ENCODE peak calls at places on chromosome 3, in five cellular contexts. A is CD4-positive, alpha-beta memory T cell; X is A549; B is adrenal gland; T is psoas muscle. K is an unnamed sample.

GRCh38 chr3:190017575-190018288 is 103.0 kb downstream of the P3H2 start:
- DNase-seq in B (peak; percentile 37), T (no peak), A (no peak), X (peak; percentile 77), K (peak; percentile 68)

GRCh38 chr3:169278667-169279066 is 384.8 kb downstream of the MECOM start:
- DNase-seq in B (no peak), X (no peak), A (no peak), T (no peak), K (no peak)

GRCh38 chr3:14445773-14446172 is 43.4 kb downstream of the SLC6A6 start:
- DNase-seq in T (no peak), B (no peak), A (no peak), X (no peak), K (no peak)

GRCh38 chr3:191869738-191870418 is 408.9 kb downstream of the PYDC2 start:
- DNase-seq in A (no peak), T (no peak), B (no peak), X (no peak), K (no peak)

GRCh38 chr3:46987485-46988401 is 8.3 kb downstream of the NBEAL2 start:
- DNase-seq in B (no peak), A (peak; percentile 93), T (peak; percentile 81), X (peak; percentile 30), K (no peak)

GRCh38 chr3:108293858-108294257 is 2.5 kb upstream of the HHLA2 start:
- DNase-seq in T (no peak), B (no peak), A (no peak), X (no peak), K (no peak)

GRCh38 chr3:71926242-71926560 is 141.3 kb upstream of the PROK2 start:
- DNase-seq in A (no peak), T (no peak), B (no peak), X (peak; percentile 26), K (no peak)

GRCh38 chr3:63977893-63978292 is 45.4 kb downstream of the PSMD6 start:
- DNase-seq in T (no peak), B (no peak), A (no peak), X (no peak), K (no peak)

GRCh38 chr3:183018416-183019192 is 38.3 kb upstream of the DCUN1D1 start:
- DNase-seq in A (no peak), X (no peak), T (no peak), B (no peak), K (no peak)

GRCh38 chr3:136750209-136750921 is 1.8 kb downstream of the STAG1 start:
- DNase-seq in T (no peak), A (no peak), X (peak; percentile 7), B (no peak), K (peak; percentile 31)

GRCh38 chr3:192801985-192802384 is 74.6 kb upstream of the FGF12 start:
- DNase-seq in B (no peak), T (no peak), X (no peak), A (no peak), K (no peak)

GRCh38 chr3:143585720-143586456 is 262.4 kb downstream of the SLC9A9 start:
- DNase-seq in X (no peak), T (no peak), B (no peak), A (no peak), K (no peak)

GRCh38 chr3:159455741-159456181 is 532.9 kb upstream of the IL12A start:
- DNase-seq in T (no peak), B (no peak), A (no peak), X (no peak), K (no peak)

GRCh38 chr3:49362579-49362978 is 4.4 kb upstream of the GPX1 start:
- DNase-seq in X (no peak), T (no peak), A (no peak), B (no peak), K (peak; percentile 69)

GRCh38 chr3:123961508-123961856 is 453 bp upstream of the CCDC14 start:
- DNase-seq in X (no peak), A (no peak), T (no peak), B (no peak), K (no peak)

DNA sequence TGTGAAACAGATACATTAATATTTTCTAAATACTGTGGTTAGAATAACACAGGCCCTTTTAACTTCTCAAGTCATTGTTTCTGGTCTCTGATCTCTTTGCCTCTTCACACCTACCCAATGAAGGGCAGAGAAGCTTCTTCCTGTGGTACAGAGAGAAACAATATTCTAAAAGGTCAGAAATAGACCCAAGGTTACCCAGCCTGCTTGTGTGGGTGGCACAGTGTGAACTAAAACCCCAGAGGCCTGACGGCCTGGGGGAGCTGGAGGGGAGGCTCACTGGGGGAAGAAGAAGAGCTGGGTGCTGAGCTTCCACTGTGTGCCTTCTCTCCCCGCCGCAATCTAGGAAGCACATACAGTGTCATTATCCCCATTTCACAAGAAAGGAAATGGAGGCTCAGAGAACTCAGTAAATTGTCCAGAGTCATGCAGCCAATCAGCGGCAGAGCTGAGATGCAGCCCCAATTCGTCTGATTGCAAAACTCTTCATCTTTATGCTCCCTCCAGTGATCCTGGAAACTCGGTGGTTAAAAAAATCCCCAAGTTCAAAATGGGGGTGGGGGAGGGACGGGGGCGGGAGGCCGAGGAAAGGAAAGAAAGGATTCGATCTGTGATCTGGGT is 64.1 kb upstream of the HEG1 start:
- DNase-seq in X (no peak), A (no peak), T (no peak), B (no peak), K (no peak)
- H3K4me3 ChIP-seq in X (no peak overlapping the region), A (no peak overlapping the region), T (peak overlapping the region; percentile 22), B (no peak overlapping the region), K (peak overlapping the region; percentile 42)

GRCh38 chr3:31955581-31955980 is 25.5 kb downstream of the OSBPL10 start:
- DNase-seq in X (no peak), B (no peak), A (no peak), T (no peak), K (no peak)

GRCh38 chr3:31960793-31961431 is 20.1 kb downstream of the OSBPL10 start:
- DNase-seq in B (no peak), A (no peak), X (peak; percentile 76), T (no peak), K (peak; percentile 68)

GRCh38 chr3:31957106-31957505 is 24.0 kb downstream of the OSBPL10 start:
- DNase-seq in X (no peak), T (no peak), A (no peak), B (no peak), K (no peak)

GRCh38 chr3:31959951-31960792 is 20.9 kb downstream of the OSBPL10 start:
- DNase-seq in X (no peak), B (no peak), A (no peak), T (no peak), K (peak; percentile 82)

GRCh38 chr3:31958721-31959152 is 22.3 kb downstream of the OSBPL10 start:
- DNase-seq in B (no peak), A (no peak), T (no peak), X (no peak), K (peak; percentile 52)
- H3K4me1 ChIP-seq in B (peaks cover 3% of the 10 kb centered on the region), A (no peaks in the 10 kb centered on the region), T (peaks cover 5% of the 10 kb centered on the region), X (peaks cover 57% of the 10 kb centered on the region), K (peaks cover 57% of the 10 kb centered on the region)

GRCh38 chr3:141529256-141530132 is 42.7 kb downstream of the RASA2 start:
- DNase-seq in T (no peak), B (no peak), A (peak; percentile 39), X (no peak), K (peak; percentile 46)

GRCh38 chr3:141528837-141529236 is 42.0 kb downstream of the RASA2 start:
- DNase-seq in X (no peak), A (no peak), T (no peak), B (no peak), K (no peak)

GRCh38 chr3:141524988-141525387 is 38.2 kb downstream of the RASA2 start:
- DNase-seq in X (no peak), B (no peak), A (no peak), T (no peak), K (no peak)

GRCh38 chr3:141525813-141526212 is 39.0 kb downstream of the RASA2 start:
- DNase-seq in X (no peak), B (no peak), T (no peak), A (no peak), K (no peak)

DNA sequence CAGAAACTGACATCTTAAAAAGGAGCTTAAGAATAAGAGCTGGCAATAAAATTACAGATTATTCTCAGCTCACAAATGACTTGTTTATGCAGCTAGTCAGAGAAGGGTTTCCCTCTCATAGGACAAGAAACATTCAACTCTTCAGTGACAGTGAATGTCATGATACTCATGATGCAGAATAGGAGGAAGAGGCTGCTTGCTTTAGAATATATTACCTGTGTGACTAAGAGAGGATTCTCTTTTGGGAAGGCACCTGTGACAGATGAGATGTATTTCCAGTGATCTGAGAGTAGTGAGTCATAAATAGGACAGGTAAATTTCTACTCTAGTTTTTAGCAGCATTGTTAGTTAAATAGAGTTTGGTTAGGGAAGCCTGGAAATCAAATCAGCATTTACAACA is 39.9 kb downstream of the RASA2 start:
- DNase-seq in A (no peak), T (no peak), B (no peak), X (no peak), K (no peak)
- H3K4me3 ChIP-seq in A (no peak overlapping the region), T (no peak overlapping the region), B (no peak overlapping the region), X (no peak overlapping the region), K (no peak overlapping the region)

DNA sequence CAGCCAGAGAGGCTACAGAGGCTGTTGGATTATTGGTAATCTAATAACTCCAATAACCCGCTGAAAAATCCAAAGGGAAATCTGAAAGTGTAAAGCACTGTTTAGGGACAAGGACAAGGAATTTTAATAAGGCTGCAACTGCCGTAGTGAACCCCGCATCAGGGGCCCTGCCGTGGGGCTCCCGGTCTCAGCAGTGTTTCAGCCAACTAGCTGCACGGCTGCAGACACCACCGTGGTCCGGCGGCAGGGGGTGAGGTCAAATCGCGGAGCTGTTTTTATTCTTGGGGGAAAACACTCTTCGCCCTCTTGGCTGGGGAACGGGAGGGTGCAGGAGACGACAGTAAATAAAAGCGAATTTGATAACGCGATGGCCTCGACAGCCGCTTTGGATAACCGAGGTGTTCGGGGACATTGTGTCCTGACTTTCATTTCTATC is 6.1 kb downstream of the BCL6 start:
- DNase-seq in B (peak; percentile 65), X (no peak), A (peak; percentile 41), T (peak; percentile 83), K (no peak)
- H3K4me1 ChIP-seq in B (peaks cover 44% of the 10 kb centered on the region), X (peaks cover 38% of the 10 kb centered on the region), A (peaks cover 34% of the 10 kb centered on the region), T (peaks cover 22% of the 10 kb centered on the region), K (peaks cover 60% of the 10 kb centered on the region)

GRCh38 chr3:105790534-105790933 is 78.3 kb downstream of the CBLB start:
- DNase-seq in X (no peak), T (no peak), A (no peak), B (no peak), K (no peak)

GRCh38 chr3:105791134-105791533 is 77.7 kb downstream of the CBLB start:
- DNase-seq in T (no peak), X (no peak), B (no peak), A (no peak), K (peak; percentile 64)

GRCh38 chr3:105788548-105789036 is 80.2 kb downstream of the CBLB start:
- DNase-seq in X (no peak), T (no peak), B (no peak), A (no peak), K (no peak)

GRCh38 chr3:105791919-105792786 is 76.7 kb downstream of the CBLB start:
- DNase-seq in T (peak; percentile 83), A (no peak), X (peak; percentile 90), B (peak; percentile 84), K (peak; percentile 89)

DNA sequence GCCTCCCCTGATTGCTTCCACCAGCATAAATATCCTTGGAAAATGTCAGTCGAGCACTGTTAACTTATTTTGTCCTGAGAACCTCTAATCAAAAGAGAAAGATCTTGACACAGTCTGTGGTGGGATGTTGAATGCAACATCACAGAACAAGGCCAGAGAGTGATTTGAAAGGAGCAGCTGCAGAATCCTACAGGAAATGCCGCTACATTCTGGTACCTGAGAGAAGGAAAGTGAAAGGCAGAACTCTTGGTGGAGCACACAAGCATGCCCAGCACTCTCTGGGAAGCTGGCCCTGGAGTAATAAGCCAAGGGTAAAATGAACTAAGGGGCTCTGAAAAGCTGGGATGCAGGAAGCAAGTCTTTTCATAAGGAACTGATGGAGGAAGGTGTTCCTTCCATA is 75.8 kb downstream of the CBLB start:
- DNase-seq in B (no peak), A (no peak), X (no peak), T (no peak), K (no peak)
- H3K4me3 ChIP-seq in B (no peak overlapping the region), A (no peak overlapping the region), X (no peak overlapping the region), T (no peak overlapping the region), K (peak overlapping the region; percentile 58)

GRCh38 chr3:2937578-2937977 is 172.6 kb downstream of the IL5RA start:
- DNase-seq in T (no peak), X (no peak), B (no peak), A (no peak), K (no peak)
- H3K4me1 ChIP-seq in T (no peaks in the 10 kb centered on the region), X (no peaks in the 10 kb centered on the region), B (no peaks in the 10 kb centered on the region), A (no peaks in the 10 kb centered on the region), K (no peaks in the 10 kb centered on the region)